ENCODE peak calls at places on chromosomes 16 and 17, in nine cellular contexts. One of them, this sample, is unnamed.

GRCh38 chr16:47486856-47487255 is 25.7 kb downstream of the PHKB start:
- DNase-seq in MCF 10A: no peak
- DNase-seq in left ventricle myocardium inferior: no peak
- DNase-seq in GM23338: no peak
- DNase-seq in astrocyte of the spinal cord: no peak
- DNase-seq in WTC11: no peak
- DNase-seq in adrenal gland: no peak
- DNase-seq in mucosa of descending colon: no peak
- DNase-seq in A549: no peak
- DNase-seq in this sample: no peak

GRCh38 chr16:46971271-46971670 is 2.2 kb downstream of the DNAJA2 start:
- DNase-seq in WTC11: no peak
- DNase-seq in GM23338: no peak
- DNase-seq in astrocyte of the spinal cord: no peak
- DNase-seq in A549: no peak
- DNase-seq in left ventricle myocardium inferior: no peak
- DNase-seq in MCF 10A: no peak
- DNase-seq in adrenal gland: no peak
- DNase-seq in mucosa of descending colon: no peak
- DNase-seq in this sample: no peak

GRCh38 chr16:30060354-30061194 is 5.0 kb upstream of the ALDOA start:
- DNase-seq in astrocyte of the spinal cord: no peak
- DNase-seq in mucosa of descending colon: peak; percentile 31
- DNase-seq in MCF 10A: no peak
- DNase-seq in adrenal gland: no peak
- DNase-seq in A549: no peak
- DNase-seq in WTC11: no peak
- DNase-seq in left ventricle myocardium inferior: no peak
- DNase-seq in GM23338: no peak
- DNase-seq in this sample: no peak

GRCh38 chr17:565506-565905 is 149.1 kb downstream of the VPS53 start:
- DNase-seq in A549: no peak
- DNase-seq in left ventricle myocardium inferior: no peak
- DNase-seq in MCF 10A: no peak
- DNase-seq in WTC11: peak; percentile 35
- DNase-seq in GM23338: peak; percentile 58
- DNase-seq in mucosa of descending colon: no peak
- DNase-seq in astrocyte of the spinal cord: no peak
- DNase-seq in adrenal gland: no peak
- DNase-seq in this sample: no peak

GRCh38 chr17:1054656-1055055 is 57.7 kb downstream of the TIMM22 start:
- DNase-seq in GM23338: no peak
- DNase-seq in left ventricle myocardium inferior: no peak
- DNase-seq in adrenal gland: no peak
- DNase-seq in MCF 10A: no peak
- DNase-seq in mucosa of descending colon: peak; percentile 19
- DNase-seq in WTC11: no peak
- DNase-seq in A549: no peak
- DNase-seq in astrocyte of the spinal cord: no peak
- DNase-seq in this sample: no peak

GRCh38 chr16:68287276-68288251 is 23.2 kb downstream of the SLC7A6OS start:
- DNase-seq in mucosa of descending colon: no peak
- DNase-seq in MCF 10A: peak; percentile 94
- DNase-seq in A549: no peak
- DNase-seq in astrocyte of the spinal cord: peak; percentile 73
- DNase-seq in adrenal gland: peak; percentile 75
- DNase-seq in left ventricle myocardium inferior: peak; percentile 80
- DNase-seq in GM23338: no peak
- DNase-seq in WTC11: no peak
- DNase-seq in this sample: no peak

GRCh38 chr16:35523991-35524390 is 2064.6 kb downstream of the TP53TG3F start:
- DNase-seq in adrenal gland: no peak
- DNase-seq in A549: no peak
- DNase-seq in mucosa of descending colon: no peak
- DNase-seq in left ventricle myocardium inferior: no peak
- DNase-seq in astrocyte of the spinal cord: no peak
- DNase-seq in WTC11: no peak
- DNase-seq in GM23338: no peak
- DNase-seq in MCF 10A: no peak
- DNase-seq in this sample: no peak

GRCh38 chr16:50126183-50126582 is 26.9 kb upstream of the TENT4B start:
- DNase-seq in mucosa of descending colon: no peak
- DNase-seq in astrocyte of the spinal cord: no peak
- DNase-seq in WTC11: no peak
- DNase-seq in MCF 10A: no peak
- DNase-seq in GM23338: no peak
- DNase-seq in left ventricle myocardium inferior: no peak
- DNase-seq in adrenal gland: no peak
- DNase-seq in A549: no peak
- DNase-seq in this sample: no peak

GRCh38 chr17:64354396-64354795 is 36.3 kb downstream of the PECAM1 start:
- DNase-seq in left ventricle myocardium inferior: no peak
- DNase-seq in WTC11: no peak
- DNase-seq in astrocyte of the spinal cord: no peak
- DNase-seq in MCF 10A: no peak
- DNase-seq in A549: no peak
- DNase-seq in adrenal gland: no peak
- DNase-seq in mucosa of descending colon: no peak
- DNase-seq in GM23338: peak; percentile 9
- DNase-seq in this sample: no peak

GRCh38 chr16:55948230-55948629 is 73.1 kb upstream of the CES5A start:
- DNase-seq in mucosa of descending colon: no peak
- DNase-seq in WTC11: no peak
- DNase-seq in GM23338: no peak
- DNase-seq in A549: no peak
- DNase-seq in adrenal gland: no peak
- DNase-seq in left ventricle myocardium inferior: no peak
- DNase-seq in MCF 10A: no peak
- DNase-seq in astrocyte of the spinal cord: no peak
- DNase-seq in this sample: no peak

GRCh38 chr16:9650284-9650683 is 531.9 kb downstream of the GRIN2A start:
- DNase-seq in astrocyte of the spinal cord: no peak
- DNase-seq in GM23338: no peak
- DNase-seq in WTC11: no peak
- DNase-seq in MCF 10A: no peak
- DNase-seq in mucosa of descending colon: no peak
- DNase-seq in A549: no peak
- DNase-seq in left ventricle myocardium inferior: no peak
- DNase-seq in adrenal gland: no peak
- DNase-seq in this sample: no peak

GRCh38 chr16:84496991-84497390 is 7.5 kb downstream of the MEAK7 start:
- DNase-seq in MCF 10A: no peak
- DNase-seq in adrenal gland: no peak
- DNase-seq in left ventricle myocardium inferior: no peak
- DNase-seq in GM23338: no peak
- DNase-seq in mucosa of descending colon: no peak
- DNase-seq in WTC11: no peak
- DNase-seq in A549: no peak
- DNase-seq in astrocyte of the spinal cord: no peak
- DNase-seq in this sample: no peak

GRCh38 chr16:4116328-4117249 is at the start of gene ADCY9:
- DNase-seq in mucosa of descending colon: peak; percentile 85
- DNase-seq in astrocyte of the spinal cord: peak; percentile 46
- DNase-seq in WTC11: peak; percentile 83
- DNase-seq in adrenal gland: peak; percentile 82
- DNase-seq in GM23338: peak; percentile 91
- DNase-seq in MCF 10A: peak; percentile 62
- DNase-seq in left ventricle myocardium inferior: peak; percentile 85
- DNase-seq in A549: peak; percentile 86
- DNase-seq in this sample: peak; percentile 81

GRCh38 chr17:35660902-35661301 is 70.5 kb upstream of the RASL10B start:
- DNase-seq in left ventricle myocardium inferior: no peak
- DNase-seq in GM23338: no peak
- DNase-seq in adrenal gland: no peak
- DNase-seq in A549: no peak
- DNase-seq in mucosa of descending colon: no peak
- DNase-seq in WTC11: no peak
- DNase-seq in astrocyte of the spinal cord: no peak
- DNase-seq in MCF 10A: no peak
- DNase-seq in this sample: no peak
- TF ChIP-seq CTCF in left ventricle myocardium inferior: peak; percentile 56
- TF ChIP-seq CTCF in GM23338: peak; percentile 8
- TF ChIP-seq CTCF in adrenal gland: no peak
- TF ChIP-seq CTCF in A549: no peak
- TF ChIP-seq CTCF in mucosa of descending colon: no peak
- TF ChIP-seq CTCF in WTC11: no peak
- TF ChIP-seq CTCF in astrocyte of the spinal cord: peak; percentile 8
- TF ChIP-seq CTCF in MCF 10A: no peak
- TF ChIP-seq CTCF in this sample: no peak

GRCh38 chr16:57663917-57664661 is 4.0 kb upstream of the ADGRG3 start:
- DNase-seq in WTC11: no peak
- DNase-seq in mucosa of descending colon: no peak
- DNase-seq in GM23338: no peak
- DNase-seq in left ventricle myocardium inferior: no peak
- DNase-seq in astrocyte of the spinal cord: no peak
- DNase-seq in adrenal gland: no peak
- DNase-seq in MCF 10A: no peak
- DNase-seq in A549: no peak
- DNase-seq in this sample: no peak
- TF ChIP-seq CTCF in WTC11: no peak
- TF ChIP-seq CTCF in mucosa of descending colon: no peak
- TF ChIP-seq CTCF in GM23338: peak; percentile 37
- TF ChIP-seq CTCF in left ventricle myocardium inferior: no peak
- TF ChIP-seq CTCF in astrocyte of the spinal cord: peak; percentile 26
- TF ChIP-seq CTCF in adrenal gland: no peak
- TF ChIP-seq CTCF in MCF 10A: no peak
- TF ChIP-seq CTCF in A549: no peak
- TF ChIP-seq CTCF in this sample: no peak

DNA sequence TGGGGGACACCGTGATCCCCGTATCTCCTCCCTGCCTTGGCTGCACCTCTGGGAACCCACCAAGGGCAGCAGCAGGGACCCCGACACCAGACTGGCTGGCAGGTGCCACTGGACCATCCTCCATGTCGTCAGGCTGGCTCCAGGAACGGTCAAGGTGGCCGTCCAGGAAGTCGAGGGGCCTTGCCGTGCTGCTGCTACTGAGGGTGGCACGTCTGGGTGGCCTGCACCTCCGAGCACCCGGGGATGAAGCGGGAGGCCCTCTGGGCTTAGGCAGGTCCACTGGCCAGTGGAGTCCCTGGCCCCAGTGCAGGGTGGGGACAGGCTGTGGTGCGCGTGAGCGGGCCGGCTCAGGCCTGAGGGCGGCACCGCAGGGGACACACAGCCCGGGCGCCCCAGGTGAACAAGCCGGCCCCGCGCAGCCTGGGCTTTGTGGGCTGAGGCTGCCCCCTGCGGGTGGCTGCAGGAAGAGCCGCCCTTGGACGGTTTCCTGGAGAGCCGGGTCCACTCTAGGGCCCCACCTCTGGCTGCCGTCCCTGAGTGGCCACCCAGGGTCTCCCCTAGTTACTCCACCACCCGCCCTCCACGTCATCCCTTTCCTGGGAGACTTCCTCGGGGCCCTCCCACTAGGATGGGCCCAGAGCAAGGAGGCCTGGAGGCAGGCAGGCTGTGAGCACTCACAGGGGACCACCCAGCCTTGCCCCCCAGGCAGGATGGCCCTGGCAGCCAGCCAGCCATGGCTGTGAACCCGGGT is 42.8 kb upstream of the ZC3H18 start:
- DNase-seq in mucosa of descending colon: no peak
- DNase-seq in WTC11: peak; percentile 86
- DNase-seq in astrocyte of the spinal cord: peak; percentile 34
- DNase-seq in GM23338: peak; percentile 89
- DNase-seq in adrenal gland: peak; percentile 68
- DNase-seq in A549: peak; percentile 78
- DNase-seq in MCF 10A: peak; percentile 63
- DNase-seq in left ventricle myocardium inferior: peak; percentile 68
- DNase-seq in this sample: peak; percentile 80
- TF ChIP-seq CTCF in mucosa of descending colon: peak; percentile 84
- TF ChIP-seq CTCF in WTC11: peak; percentile 68
- TF ChIP-seq CTCF in astrocyte of the spinal cord: peak; percentile 84
- TF ChIP-seq CTCF in GM23338: peak; percentile 87
- TF ChIP-seq CTCF in adrenal gland: peak; percentile 61
- TF ChIP-seq CTCF in A549: peak; percentile 91
- TF ChIP-seq CTCF in MCF 10A: peak; percentile 94
- TF ChIP-seq CTCF in left ventricle myocardium inferior: peak; percentile 96
- TF ChIP-seq CTCF in this sample: peak; percentile 82

GRCh38 chr17:82097919-82098168 is 192 bp downstream of the FASN start:
- DNase-seq in left ventricle myocardium inferior: no peak
- DNase-seq in adrenal gland: no peak
- DNase-seq in WTC11: no peak
- DNase-seq in GM23338: no peak
- DNase-seq in mucosa of descending colon: no peak
- DNase-seq in A549: no peak
- DNase-seq in astrocyte of the spinal cord: no peak
- DNase-seq in MCF 10A: no peak
- DNase-seq in this sample: no peak

GRCh38 chr17:82096709-82097186 is 1.3 kb downstream of the FASN start:
- DNase-seq in A549: no peak
- DNase-seq in MCF 10A: no peak
- DNase-seq in left ventricle myocardium inferior: no peak
- DNase-seq in mucosa of descending colon: no peak
- DNase-seq in astrocyte of the spinal cord: no peak
- DNase-seq in GM23338: no peak
- DNase-seq in WTC11: no peak
- DNase-seq in adrenal gland: peak; percentile 23
- DNase-seq in this sample: no peak

GRCh38 chr17:82097187-82097918 is 683 bp downstream of the FASN start:
- DNase-seq in A549: peak; percentile 63
- DNase-seq in left ventricle myocardium inferior: no peak
- DNase-seq in WTC11: no peak
- DNase-seq in adrenal gland: no peak
- DNase-seq in mucosa of descending colon: peak; percentile 78
- DNase-seq in GM23338: peak; percentile 25
- DNase-seq in MCF 10A: no peak
- DNase-seq in astrocyte of the spinal cord: peak; percentile 50
- DNase-seq in this sample: peak; percentile 64

GRCh38 chr17:82098939-82099765 is 1.1 kb upstream of the FASN start:
- DNase-seq in astrocyte of the spinal cord: no peak
- DNase-seq in MCF 10A: no peak
- DNase-seq in mucosa of descending colon: peak; percentile 76
- DNase-seq in A549: no peak
- DNase-seq in WTC11: no peak
- DNase-seq in GM23338: peak; percentile 48
- DNase-seq in adrenal gland: no peak
- DNase-seq in left ventricle myocardium inferior: no peak
- DNase-seq in this sample: no peak

DNA sequence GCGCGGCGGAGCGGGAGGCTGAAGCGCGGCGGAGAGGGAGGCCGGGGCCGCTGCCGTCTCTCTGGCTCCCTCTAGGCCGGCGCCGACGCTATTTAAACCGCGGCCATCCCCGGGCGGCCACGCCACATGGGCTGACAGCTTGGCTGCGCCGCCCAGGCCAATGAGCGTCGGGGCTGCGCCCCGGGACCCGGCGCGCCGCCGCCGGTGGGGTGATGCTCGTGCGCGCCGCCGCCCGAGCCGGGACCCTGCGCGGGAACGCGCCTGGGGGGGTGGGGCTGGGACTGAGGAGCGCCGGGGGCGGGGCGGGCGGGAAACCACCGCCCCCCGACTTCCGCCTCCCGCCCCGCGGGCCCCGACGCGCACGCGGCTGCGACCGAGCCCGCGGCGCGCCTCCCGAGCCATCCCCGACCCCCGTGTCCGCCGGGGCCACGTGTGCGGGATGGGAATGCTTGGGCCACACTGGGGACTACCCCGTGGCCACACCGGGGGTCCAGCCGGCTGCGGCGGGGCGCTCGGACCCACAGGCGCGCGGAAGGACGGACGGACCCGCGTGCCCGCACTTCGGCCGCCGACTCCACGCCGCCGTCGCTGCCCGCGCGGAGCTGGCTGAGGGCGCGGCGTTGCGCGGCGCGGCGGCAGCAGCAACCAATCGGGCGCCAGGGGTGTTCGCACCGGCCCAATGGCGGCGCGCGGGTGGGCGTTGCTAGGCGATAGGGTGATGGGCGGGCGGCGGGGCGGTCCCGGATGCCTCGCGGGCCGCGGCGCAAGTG is at the start of gene FASN:
- DNase-seq in mucosa of descending colon: peak; percentile 97
- DNase-seq in GM23338: peak; percentile 97
- DNase-seq in MCF 10A: peak; percentile 94
- DNase-seq in astrocyte of the spinal cord: peak; percentile 97
- DNase-seq in adrenal gland: peak; percentile 95
- DNase-seq in WTC11: peak; percentile 95
- DNase-seq in A549: peak; percentile 100
- DNase-seq in left ventricle myocardium inferior: peak; percentile 96
- DNase-seq in this sample: peak; percentile 95
- TF ChIP-seq CTCF in mucosa of descending colon: peak; percentile 50
- TF ChIP-seq CTCF in GM23338: peak; percentile 51
- TF ChIP-seq CTCF in MCF 10A: peak; percentile 32
- TF ChIP-seq CTCF in astrocyte of the spinal cord: peak; percentile 45
- TF ChIP-seq CTCF in adrenal gland: no peak
- TF ChIP-seq CTCF in WTC11: no peak
- TF ChIP-seq CTCF in A549: peak; percentile 64
- TF ChIP-seq CTCF in left ventricle myocardium inferior: peak; percentile 59
- TF ChIP-seq CTCF in this sample: no peak

This sample was measured in mesothelial cell of epicardium.